ENCODE peak calls at places on chromosomes 6 and 20, in ten cellular contexts. Q is gastrocnemius medialis; V is C1 segment of cervical spinal cord; I is CD8-positive, alpha-beta memory T cell; K is fibroblast of the conjunctiva; W is sigmoid colon; H is AG08396; M is fibroblast of mammary gland; N is neural progenitor cell; D is neural crest cell. E is an unnamed sample.

GRCh38 chr20:31594558-31595379 is 10.3 kb upstream of the ID1 start:
- DNase-seq in Q (no peak), V (no peak), I (no peak), K (no peak), W (no peak), H (no peak), M (no peak), N (peak), D (no peak), E (no peak)

GRCh38 chr20:22819784-22820183 is 215.3 kb upstream of the SSTR4 start:
- DNase-seq in Q (no peak), V (no peak), I (no peak), K (no peak), W (no peak), H (no peak), M (no peak), N (no peak), D (no peak), E (no peak)

GRCh38 chr20:49496043-49496442 is 13.6 kb upstream of the KCNB1 start:
- DNase-seq in Q (no peak), V (no peak), I (no peak), K (no peak), W (no peak), H (no peak), M (no peak), N (no peak), D (no peak), E (no peak)

GRCh38 chr6:4371207-4371921 is 236.0 kb upstream of the ECI2 start:
- DNase-seq in Q (peak), V (no peak), I (no peak), K (no peak), W (no peak), H (peak), M (peak), N (no peak), D (no peak), E (peak)

GRCh38 chr20:5729348-5729747 is 20.9 kb upstream of the SHLD1 start:
- DNase-seq in Q (no peak), V (no peak), I (no peak), K (peak), W (no peak), H (peak), M (peak), N (no peak), D (no peak), E (no peak)

GRCh38 chr6:11835065-11835464 is 56.5 kb upstream of the ADTRP start:
- DNase-seq in Q (no peak), V (no peak), I (no peak), K (no peak), W (no peak), H (no peak), M (no peak), N (no peak), D (no peak), E (no peak)

GRCh38 chr6:114619621-114620020 is 276.8 kb upstream of the HS3ST5 start:
- DNase-seq in Q (no peak), V (no peak), I (no peak), K (no peak), W (no peak), H (no peak), M (no peak), N (no peak), D (no peak), E (no peak)

GRCh38 chr20:6583134-6583738 is 184.2 kb upstream of the BMP2 start:
- DNase-seq in Q (peak), V (no peak), I (no peak), K (peak), W (peak), H (peak), M (peak), N (peak), D (peak), E (no peak)

GRCh38 chr6:42339991-42340401 is 111.7 kb downstream of the TRERF1 start:
- DNase-seq in Q (no peak), V (no peak), I (no peak), K (no peak), W (no peak), H (no peak), M (peak), N (no peak), D (no peak), E (no peak)

GRCh38 chr20:32195581-32195980 is 12.0 kb downstream of the PLAGL2 start:
- DNase-seq in Q (no peak), V (no peak), I (no peak), K (no peak), W (no peak), H (no peak), M (no peak), N (no peak), D (no peak), E (no peak)

GRCh38 chr6:168607272-168608112 is 166.5 kb downstream of the SMOC2 start:
- DNase-seq in Q (no peak), V (no peak), I (no peak), K (no peak), W (peak), H (no peak), M (no peak), N (peak), D (no peak), E (no peak)

GRCh38 chr20:20261159-20261558 is 106.7 kb upstream of the INSM1 start:
- DNase-seq in Q (no peak), V (no peak), I (no peak), K (no peak), W (no peak), H (no peak), M (no peak), N (no peak), D (no peak), E (no peak)